ENCODE peak calls at places on chromosomes 1 and 21, in four cellular contexts. H is hippocampal formation, L is Peyer's patch, G is GOT3. S is an unnamed sample.

GRCh38 chr1:214615871-214616270 is 12.9 kb downstream of the CENPF start:
- DNase-seq in H (no peak), G (no peak), L (no peak), S (no peak)

GRCh38 chr1:25559996-25560395 is 16.6 kb downstream of the LDLRAP1 start:
- DNase-seq in G (no peak), H (no peak), L (no peak), S (no peak)

GRCh38 chr1:54977938-54978337 is 2.5 kb upstream of the TMEM61 start:
- DNase-seq in H (no peak), G (no peak), L (peak), S (no peak)

GRCh38 chr21:15260604-15261003 is 195.8 kb upstream of the NRIP1 start:
- DNase-seq in G (no peak), L (no peak), H (no peak), S (no peak)

GRCh38 chr1:13793088-13793730 is 93.2 kb downstream of the PRDM2 start:
- DNase-seq in H (no peak), G (no peak), L (no peak), S (no peak)

GRCh38 chr1:153626929-153627796 is at the start of gene S100A13:
- DNase-seq in G (peak), H (peak), L (peak), S (no peak)

GRCh38 chr1:167392200-167392696 is 126.1 kb downstream of the CD247 start:
- DNase-seq in G (no peak), L (no peak), H (no peak), S (no peak)

GRCh38 chr1:23478896-23479790 is 4.8 kb downstream of the ASAP3 start:
- DNase-seq in H (no peak), G (no peak), L (peak), S (peak)

GRCh38 chr1:165886193-165886592 is 58.8 kb downstream of the UCK2 start:
- DNase-seq in H (no peak), G (no peak), L (no peak), S (no peak)

GRCh38 chr1:67682659-67683197 is 2.3 kb upstream of the GADD45A start:
- DNase-seq in G (no peak), L (no peak), H (no peak), S (no peak)

GRCh38 chr1:235270625-235271024 is 57.4 kb downstream of the ARID4B start:
- DNase-seq in L (no peak), H (no peak), G (no peak), S (no peak)

GRCh38 chr1:158177705-158178450 is 2.8 kb upstream of the CD1D start:
- DNase-seq in L (peak), G (peak), H (peak), S (peak)

S was measured in ascending aorta.